ENCODE peak calls at places on chromosomes 16 and 17, in four cellular contexts. S is HCT116, E is GM12878, Q is K562. A is an unnamed sample.

GRCh38 chr17:17971431-17972125 is 622 bp downstream of the TOM1L2 start:
- DNase-seq in Q (no peak), S (no peak), E (no peak), A (no peak)

GRCh38 chr16:50244504-50245416 is 21.6 kb upstream of the ADCY7 start:
- DNase-seq in E (no peak), S (no peak), Q (no peak), A (no peak)

GRCh38 chr16:6777624-6778023 is 555.0 kb upstream of the RBFOX1 start:
- DNase-seq in Q (no peak), S (no peak), E (no peak), A (no peak)

GRCh38 chr16:67528222-67528869 is at the start of gene RIPOR1:
- DNase-seq in Q (peak; percentile 94), E (no peak), S (no peak), A (no peak)

GRCh38 chr16:66634527-66635196 is 30.2 kb downstream of the CMTM3 start:
- DNase-seq in E (no peak), Q (no peak), S (no peak), A (no peak)

GRCh38 chr17:50952889-50953288 is 86.7 kb upstream of the TOB1 start:
- DNase-seq in E (no peak), Q (no peak), S (no peak), A (no peak)

GRCh38 chr17:68327823-68328557 is 36.7 kb downstream of the ARSG start:
- DNase-seq in Q (no peak), S (no peak), E (no peak), A (no peak)

GRCh38 chr17:56597495-56597990 is 4.0 kb downstream of the NOG start:
- DNase-seq in E (no peak), Q (no peak), S (no peak), A (peak; percentile 23)

GRCh38 chr17:9941305-9941704 is 36.2 kb upstream of the RCVRN start:
- DNase-seq in S (no peak), E (no peak), Q (no peak), A (no peak)

GRCh38 chr16:892536-893255 is 78.1 kb downstream of the LMF1 start:
- DNase-seq in Q (peak; percentile 49), S (no peak), E (no peak), A (no peak)
- TF ChIP-seq YY1 in Q (no peak), S (no peak), E (no peak), A (no peak)

GRCh38 chr16:18788828-18789514 is 1.2 kb downstream of the RPS15A start:
- DNase-seq in Q (no peak), E (no peak), S (no peak), A (no peak)

GRCh38 chr16:18782697-18783429 is 7.3 kb downstream of the RPS15A start:
- DNase-seq in S (no peak), Q (no peak), E (no peak), A (no peak)

GRCh38 chr16:18789515-18789849 is 652 bp downstream of the RPS15A start:
- DNase-seq in S (no peak), Q (no peak), E (no peak), A (no peak)

GRCh38 chr16:18783430-18784341 is 6.4 kb downstream of the RPS15A start:
- DNase-seq in E (no peak), Q (no peak), S (no peak), A (no peak)

DNA sequence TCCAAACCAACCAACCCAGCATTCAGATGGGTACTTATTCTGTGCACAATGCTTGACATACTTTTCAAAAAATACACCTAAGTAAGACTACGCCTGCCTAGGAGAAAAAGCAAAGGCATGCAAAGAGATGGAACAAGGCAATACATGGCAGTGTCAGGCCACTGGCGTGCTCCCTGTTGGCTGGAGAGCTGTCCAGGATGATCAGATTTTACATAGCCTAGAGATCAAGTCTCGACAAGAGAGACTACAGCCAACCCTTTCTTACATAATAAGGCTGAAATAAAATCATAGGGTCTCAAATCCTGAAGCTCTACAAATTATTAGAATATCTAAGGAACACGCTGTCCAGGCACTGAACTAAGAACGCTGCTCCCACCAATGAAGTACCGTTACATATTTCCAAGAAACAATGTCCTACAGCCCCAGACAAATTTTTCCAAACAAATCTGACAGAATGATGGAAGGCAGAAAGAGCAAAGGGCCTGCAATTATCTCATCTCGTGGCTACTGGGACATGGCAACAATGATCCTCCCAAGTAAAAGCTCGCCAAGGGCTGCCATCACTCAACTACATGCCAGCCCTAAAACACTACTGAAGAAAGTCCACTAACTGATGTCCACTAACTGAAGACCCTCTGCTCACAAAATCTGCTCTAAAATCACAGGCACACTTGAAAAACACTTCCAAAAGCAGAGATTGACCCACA is 5.1 kb downstream of the RPS15A start:
- DNase-seq in Q (no peak), E (no peak), S (no peak), A (no peak)
- H3K9ac ChIP-seq in Q (no peak overlapping the region), E (peak overlapping the region; percentile 55), S (no peak overlapping the region), A (peak overlapping the region; percentile 34)

DNA sequence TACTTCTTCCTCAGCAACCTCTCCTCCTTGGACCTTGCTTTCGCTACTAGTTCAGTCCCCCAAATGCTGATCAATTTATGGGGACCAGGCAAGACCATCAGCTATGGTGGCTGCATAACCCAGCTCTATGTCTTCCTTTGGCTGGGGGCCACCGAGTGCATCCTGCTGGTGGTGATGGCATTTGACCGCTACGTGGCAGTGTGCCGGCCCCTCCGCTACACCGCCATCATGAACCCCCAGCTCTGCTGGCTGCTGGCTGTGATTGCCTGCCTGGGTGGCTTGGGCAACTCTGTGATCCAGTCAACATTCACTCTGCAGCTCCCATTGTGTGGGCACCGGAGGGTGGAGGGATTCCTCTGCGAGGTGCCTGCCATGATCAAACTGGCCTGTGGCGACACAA is 429 bp downstream of the OR2C1 start:
- DNase-seq in S (no peak), Q (peak; percentile 20), E (no peak), A (no peak)
- H3K27me3 ChIP-seq in S (no peaks in the 10 kb centered on the region), Q (peaks cover 30% of the 10 kb centered on the region), E (no peaks in the 10 kb centered on the region), A (peaks cover 5% of the 10 kb centered on the region)

DNA sequence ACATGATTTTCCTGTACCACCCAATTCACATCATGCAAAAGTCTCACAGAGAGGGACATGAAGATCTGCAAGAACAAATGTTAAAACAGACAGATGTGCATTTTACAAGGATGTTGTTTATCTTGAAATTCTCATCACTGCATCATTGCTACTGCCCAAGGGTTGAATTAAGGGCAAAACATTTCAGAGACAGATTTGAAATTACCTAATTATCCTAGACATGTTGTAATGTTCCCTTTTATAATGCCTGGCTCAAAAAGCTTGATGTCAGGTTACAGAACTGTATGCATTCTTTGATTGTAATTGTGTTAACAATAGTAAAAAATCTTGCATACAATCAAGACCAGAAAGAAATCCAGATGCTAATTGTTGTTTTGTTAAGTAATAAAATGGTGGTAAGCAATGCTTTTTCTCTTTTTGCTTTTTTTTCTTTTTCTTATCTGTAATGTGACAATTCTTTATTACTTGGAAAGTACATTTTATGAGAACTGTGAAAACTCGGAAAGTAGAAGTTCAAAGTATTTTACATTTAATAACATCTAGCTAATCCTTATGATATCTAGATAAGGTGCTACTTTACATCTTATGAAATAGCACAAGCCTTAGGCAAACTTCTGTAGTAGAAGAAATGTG is 3.6 kb upstream of the DUSP14 start:
- DNase-seq in E (no peak), Q (no peak), S (no peak), A (no peak)
- TF ChIP-seq YY1 in E (no peak), Q (no peak), S (no peak), A (no peak)

DNA sequence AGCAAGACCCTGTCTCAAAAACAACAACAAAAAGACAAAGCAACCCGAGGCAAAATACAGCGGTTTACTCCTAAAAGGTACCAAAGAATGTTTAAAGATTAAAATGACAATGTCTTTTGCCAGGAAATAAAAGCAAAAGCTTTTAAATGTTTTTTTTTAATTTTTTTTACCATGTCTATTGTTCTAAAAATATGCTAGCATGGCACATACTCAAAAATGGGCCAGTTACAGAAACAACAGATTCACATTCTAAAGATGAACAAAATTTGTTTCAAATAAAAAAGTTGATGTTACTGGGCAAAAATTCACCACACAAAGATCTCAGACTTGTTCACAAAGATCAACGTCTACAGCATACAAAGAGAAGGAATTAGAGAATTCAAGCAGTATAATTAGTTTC is 41.1 kb downstream of the CACNG1 start:
- DNase-seq in E (no peak), Q (no peak), S (no peak), A (no peak)
- H3K9ac ChIP-seq in E (no peak overlapping the region), Q (no peak overlapping the region), S (no peak overlapping the region), A (no peak overlapping the region)

DNA sequence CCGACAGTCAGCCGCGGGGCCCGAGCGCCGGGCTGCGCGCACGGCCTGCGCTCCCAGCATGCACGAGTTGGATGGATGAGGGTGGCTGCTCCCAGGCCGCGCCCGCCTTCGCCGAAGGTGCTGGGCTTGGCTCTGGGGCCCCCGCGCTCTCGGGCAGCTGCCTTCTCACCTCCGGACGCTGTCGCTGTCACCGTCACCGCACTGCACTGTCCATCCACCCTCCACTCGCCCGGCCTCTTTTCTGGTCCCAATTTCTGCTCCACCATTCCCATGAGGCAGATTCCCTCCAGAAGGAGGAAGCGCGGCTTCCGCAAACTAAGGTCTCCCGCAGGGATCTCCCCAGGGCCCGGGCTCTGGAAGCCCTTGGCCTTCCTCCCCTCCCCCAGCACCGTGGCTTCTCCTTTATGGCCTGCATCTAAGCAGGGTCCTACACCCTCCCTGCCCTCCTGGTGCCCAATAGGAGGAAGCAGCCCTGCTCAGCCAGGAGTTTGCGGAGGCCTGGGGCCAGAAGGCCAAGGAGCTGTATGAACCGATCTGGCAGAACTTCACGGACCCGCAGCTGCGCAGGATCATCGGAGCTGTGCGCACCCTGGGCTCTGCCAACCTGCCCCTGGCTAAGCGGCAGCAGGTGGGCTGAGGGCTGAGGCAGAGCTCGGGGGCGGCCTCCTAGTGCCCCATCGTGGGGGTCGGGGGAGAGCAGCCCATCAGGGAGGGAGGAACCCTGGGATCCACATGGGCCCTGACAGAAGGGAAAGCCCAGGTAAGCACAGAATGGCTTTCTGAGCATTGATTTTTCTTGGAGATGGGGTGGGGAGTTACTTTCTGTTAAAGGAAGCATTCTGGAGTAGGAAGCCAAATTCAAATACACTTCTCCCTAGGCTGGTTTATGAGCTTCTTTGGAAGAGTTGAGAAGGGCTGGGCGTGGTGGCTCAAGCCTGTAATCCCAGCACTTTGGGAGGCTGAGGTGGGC is 895 bp downstream of the ACE start:
- DNase-seq in Q (no peak), E (no peak), S (no peak), A (no peak)
- H3K27me3 ChIP-seq in Q (no peaks in the 10 kb centered on the region), E (peaks cover 9% of the 10 kb centered on the region), S (no peaks in the 10 kb centered on the region), A (peaks cover 16% of the 10 kb centered on the region)

GRCh38 chr16:48054881-48055601 is 100.8 kb downstream of the ABCC12 start:
- DNase-seq in Q (peak; percentile 25), S (peak; percentile 35), E (no peak), A (peak; percentile 30)
- TF ChIP-seq YY1 in Q (no peak), S (no peak), E (peak; percentile 78), A (no peak)